ENCODE peak calls at places on chromosome 12, in seven cellular contexts. K, R, H, B, M, I and U are unnamed samples.

GRCh38 chr12:80861636-80862378 is 75.9 kb downstream of the LIN7A start:
- DNase-seq in K (peak; percentile 2), R (no peak), H (no peak), B (no peak), M (peak; percentile 56), I (no peak), U (no peak)

GRCh38 chr12:6318440-6318879 is 8.0 kb downstream of the PLEKHG6 start:
- DNase-seq in K (no peak), R (no peak), H (no peak), B (no peak), M (no peak), I (no peak), U (no peak)

GRCh38 chr12:6871052-6871957 is 1.8 kb downstream of the SPSB2 start:
- DNase-seq in K (peak; percentile 65), R (peak; percentile 73), H (no peak), B (no peak), M (no peak), I (peak; percentile 46), U (no peak)

GRCh38 chr12:13307143-13307831 is 110.8 kb downstream of the EMP1 start:
- DNase-seq in K (no peak), R (no peak), H (no peak), B (no peak), M (no peak), I (no peak), U (no peak)

GRCh38 chr12:120361506-120362208 is 7.3 kb downstream of the MSI1 start:
- DNase-seq in K (no peak), R (peak; percentile 49), H (no peak), B (no peak), M (peak; percentile 68), I (peak; percentile 76), U (peak; percentile 59)

GRCh38 chr12:34605955-34606748 is 583.9 kb downstream of the ALG10 start:
- DNase-seq in K (no peak), R (no peak), H (peak; percentile 35), B (peak; percentile 56), M (no peak), I (no peak), U (no peak)

GRCh38 chr12:128983371-128983770 is 130.1 kb downstream of the GLT1D1 start:
- DNase-seq in K (no peak), R (no peak), H (no peak), B (no peak), M (no peak), I (no peak), U (no peak)

GRCh38 chr12:3962661-3963483 is 89.7 kb upstream of the PARP11 start:
- DNase-seq in K (no peak), R (no peak), H (no peak), B (peak; percentile 67), M (no peak), I (peak; percentile 30), U (no peak)

GRCh38 chr12:106223485-106224391 is 24.1 kb downstream of the CKAP4 start:
- DNase-seq in K (peak; percentile 65), R (peak; percentile 70), H (peak; percentile 82), B (peak; percentile 79), M (peak; percentile 73), I (peak; percentile 67), U (peak; percentile 79)

GRCh38 chr12:11085419-11085818 is 6.7 kb downstream of the TAS2R43 start:
- DNase-seq in K (no peak), R (no peak), H (no peak), B (no peak), M (peak; percentile 64), I (no peak), U (no peak)

GRCh38 chr12:40215977-40216376 is 8.8 kb upstream of the LRRK2 start:
- DNase-seq in K (no peak), R (no peak), H (no peak), B (no peak), M (no peak), I (no peak), U (no peak)

GRCh38 chr12:109879332-109880048 is 851 bp downstream of the GLTP start:
- DNase-seq in K (no peak), R (no peak), H (no peak), B (no peak), M (peak; percentile 24), I (no peak), U (no peak)

GRCh38 chr12:124684971-124685688 is 117.7 kb upstream of the NCOR2 start:
- DNase-seq in K (peak; percentile 55), R (no peak), H (peak; percentile 76), B (no peak), M (peak; percentile 88), I (no peak), U (peak; percentile 78)